ENCODE peak calls at places on chromosomes 5 and 9, in five cellular contexts. One of them, this sample, is unnamed.

GRCh38 chr9:101536938-101537337 is 3.3 kb downstream of the RNF20 start:
- DNase-seq in iPS DF 6.9: no peak
- DNase-seq in HepG2: peak; percentile 12
- DNase-seq in LoVo: no peak
- DNase-seq in mucosa of gallbladder: no peak
- DNase-seq in this sample: no peak

GRCh38 chr9:127739614-127740322 is 4.7 kb upstream of the TOR2A start:
- DNase-seq in mucosa of gallbladder: no peak
- DNase-seq in iPS DF 6.9: no peak
- DNase-seq in HepG2: no peak
- DNase-seq in LoVo: no peak
- DNase-seq in this sample: no peak

GRCh38 chr5:13218518-13218917 is 726.0 kb downstream of the DNAH5 start:
- DNase-seq in iPS DF 6.9: peak; percentile 11
- DNase-seq in mucosa of gallbladder: no peak
- DNase-seq in LoVo: no peak
- DNase-seq in HepG2: no peak
- DNase-seq in this sample: no peak

GRCh38 chr9:134371731-134372130 is 45.5 kb downstream of the RXRA start:
- DNase-seq in HepG2: no peak
- DNase-seq in LoVo: no peak
- DNase-seq in mucosa of gallbladder: peak; percentile 72
- DNase-seq in iPS DF 6.9: no peak
- DNase-seq in this sample: no peak

GRCh38 chr5:128973244-128973643 is 8.0 kb downstream of the SLC27A6 start:
- DNase-seq in iPS DF 6.9: no peak
- DNase-seq in HepG2: no peak
- DNase-seq in LoVo: no peak
- DNase-seq in mucosa of gallbladder: no peak
- DNase-seq in this sample: no peak

GRCh38 chr5:147509041-147509709 is 693 bp downstream of the DPYSL3 start:
- DNase-seq in iPS DF 6.9: no peak
- DNase-seq in mucosa of gallbladder: no peak
- DNase-seq in HepG2: no peak
- DNase-seq in LoVo: no peak
- DNase-seq in this sample: no peak

GRCh38 chr5:158701406-158702177 is 398.1 kb downstream of the EBF1 start:
- DNase-seq in mucosa of gallbladder: no peak
- DNase-seq in iPS DF 6.9: no peak
- DNase-seq in HepG2: no peak
- DNase-seq in LoVo: peak; percentile 25
- DNase-seq in this sample: no peak

GRCh38 chr5:131610198-131611063 is 24.6 kb downstream of the RAPGEF6 start:
- DNase-seq in LoVo: peak; percentile 35
- DNase-seq in iPS DF 6.9: no peak
- DNase-seq in HepG2: peak; percentile 86
- DNase-seq in mucosa of gallbladder: no peak
- DNase-seq in this sample: peak; percentile 26

GRCh38 chr5:16897284-16897704 is 38.8 kb downstream of the MYO10 start:
- DNase-seq in HepG2: no peak
- DNase-seq in LoVo: peak; percentile 82
- DNase-seq in mucosa of gallbladder: no peak
- DNase-seq in iPS DF 6.9: no peak
- DNase-seq in this sample: no peak

GRCh38 chr9:128637656-128638055 is 19.0 kb downstream of the DYNC2I2 start:
- DNase-seq in HepG2: no peak
- DNase-seq in LoVo: no peak
- DNase-seq in mucosa of gallbladder: no peak
- DNase-seq in iPS DF 6.9: no peak
- DNase-seq in this sample: no peak